ENCODE peak calls at places on chromosomes 13 and 19, in eight cellular contexts. U, E, X, I, L, D, T and M are unnamed samples. For H3K4me1, the result is how much of the 10 kb centered on the place peaks cover.

GRCh38 chr19:15014579-15014978 is 34.7 kb upstream of the CASP14 start:
- DNase-seq in I (no peak), T (no peak), U (no peak), X (no peak), L (no peak), E (no peak), D (no peak), M (no peak)

GRCh38 chr19:48117515-48118330 is 7.1 kb upstream of the PLA2G4C start:
- DNase-seq in E (no peak), X (no peak), U (no peak), L (no peak), D (no peak), I (no peak), T (no peak), M (no peak)

GRCh38 chr19:42628411-42629135 is 33.8 kb upstream of the CEACAM8 start:
- DNase-seq in U (no peak), T (no peak), D (no peak), L (no peak), E (no peak), I (no peak), X (no peak), M (no peak)

GRCh38 chr19:5480427-5480836 is 25.2 kb downstream of the ZNRF4 start:
- DNase-seq in L (no peak), U (no peak), E (peak), D (no peak), X (peak), I (no peak), T (no peak), M (no peak)

GRCh38 chr19:46903458-46903857 is 42.7 kb downstream of the ARHGAP35 start:
- DNase-seq in I (no peak), L (no peak), D (no peak), U (no peak), X (no peak), T (no peak), E (no peak), M (no peak)

GRCh38 chr13:98480915-98481510 is 95.9 kb downstream of the STK24 start:
- DNase-seq in E (no peak), I (no peak), D (no peak), X (peak), T (no peak), U (peak), L (no peak), M (no peak)

GRCh38 chr13:112821340-112822055 is 131.7 kb downstream of the ATP11A start:
- DNase-seq in E (no peak), X (no peak), I (no peak), T (no peak), U (no peak), D (no peak), L (no peak), M (no peak)

GRCh38 chr13:108195861-108196260 is 19.5 kb downstream of the LIG4 start:
- DNase-seq in U (no peak), D (no peak), T (no peak), I (no peak), E (no peak), X (no peak), L (no peak), M (no peak)

GRCh38 chr13:75481176-75482069 is 546 bp downstream of the TBC1D4 start:
- DNase-seq in X (peak), E (no peak), D (peak), L (peak), T (peak), U (no peak), I (peak), M (no peak)

GRCh38 chr13:34364633-34365032 is 546.7 kb downstream of the RFC3 start:
- DNase-seq in E (no peak), T (no peak), I (peak), X (no peak), D (no peak), L (no peak), U (no peak), M (no peak)

GRCh38 chr13:32125221-32125621 is 93.6 kb downstream of the FRY start:
- DNase-seq in D (no peak), L (no peak), I (peak), T (no peak), U (no peak), X (no peak), E (no peak), M (no peak)

GRCh38 chr19:34482380-34483250 is 1.1 kb downstream of the WTIP start:
- DNase-seq in X (no peak), L (no peak), I (peak), D (no peak), U (no peak), T (peak), E (no peak), M (no peak)

GRCh38 chr13:26475176-26476110 is 82.0 kb upstream of the WASF3 start:
- DNase-seq in L (no peak), X (no peak), D (no peak), U (no peak), E (peak), I (no peak), T (no peak), M (no peak)

DNA sequence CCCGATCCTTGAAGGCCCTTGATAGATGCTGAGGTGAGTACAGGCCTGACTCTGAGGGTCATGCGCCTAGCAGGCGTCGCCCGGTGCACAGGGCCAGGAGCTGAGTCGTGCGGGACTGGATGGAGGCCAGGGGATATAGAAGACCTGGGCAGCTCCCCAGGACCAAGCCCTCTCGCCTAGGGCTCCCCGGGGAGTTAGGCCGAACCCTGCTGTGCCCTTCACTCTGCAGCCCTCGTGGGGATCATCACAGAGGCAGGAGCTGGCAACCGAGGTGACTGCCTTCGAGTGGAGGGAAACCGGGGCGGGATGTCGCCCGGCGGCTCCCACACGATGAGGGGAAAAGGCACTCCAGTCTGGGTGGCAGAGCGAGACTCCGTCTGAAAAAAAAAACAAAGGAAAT is 11.7 kb downstream of the CSNK1G2 start:
- DNase-seq in X (no peak), I (no peak), E (no peak), L (no peak), U (no peak), T (no peak), D (no peak), M (no peak)
- H3K4me1 ChIP-seq in X (under half), I (under half), E (under half), L (under half), U (under half), T (under half), D (under half), M (under half)

GRCh38 chr19:44749318-44749717 is 810 bp downstream of the BCL3 start:
- DNase-seq in T (no peak), E (no peak), L (no peak), U (no peak), X (no peak), D (no peak), I (no peak), M (no peak)
- H3K4me1 ChIP-seq in T (half or more), E (under half), L (half or more), U (half or more), X (half or more), D (under half), I (half or more), M (under half)

GRCh38 chr19:13980340-13980739 is 25.8 kb downstream of the RFX1 start:
- DNase-seq in L (no peak), I (no peak), E (no peak), D (no peak), U (no peak), T (no peak), X (no peak), M (no peak)
- H3K4me1 ChIP-seq in L (under half), I (under half), E (under half), D (under half), U (under half), T (under half), X (under half), M (under half)

DNA sequence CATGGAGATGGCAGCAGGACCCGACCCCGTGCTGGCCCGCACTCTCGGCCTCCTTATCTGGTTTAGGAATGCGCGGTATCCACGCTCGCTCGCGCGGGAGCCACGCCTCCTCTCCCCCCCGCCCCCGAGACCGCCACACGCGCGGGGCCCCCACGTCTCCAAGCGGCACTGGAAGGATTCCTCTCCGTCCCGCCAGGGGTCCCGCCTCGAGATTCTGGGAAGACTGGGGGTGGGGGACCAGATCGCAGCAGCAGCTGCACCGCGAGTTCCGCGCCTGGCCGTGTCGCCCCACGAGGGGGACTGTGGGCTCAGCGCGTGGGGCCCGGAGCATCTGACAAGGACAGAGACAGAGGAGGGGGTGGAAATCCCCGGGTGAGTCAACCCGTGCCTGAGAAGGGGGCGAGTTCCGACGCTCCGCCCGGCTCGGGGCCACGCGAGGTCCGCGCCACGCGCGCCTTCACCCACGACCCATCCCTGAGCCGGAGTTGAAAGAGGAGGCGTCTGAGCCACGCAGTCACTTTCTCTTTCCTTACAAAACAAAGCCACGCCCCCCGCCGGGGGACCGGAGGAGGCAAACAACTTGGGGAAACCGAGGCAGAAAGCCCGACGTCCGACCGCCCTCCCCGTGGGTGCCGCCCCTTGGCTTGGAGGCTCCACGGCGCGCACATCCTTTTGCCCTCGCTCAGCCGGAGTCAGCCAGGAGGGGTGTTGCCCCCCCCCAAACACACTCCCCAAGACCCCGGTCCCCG is 802 bp downstream of the S1PR2 start:
- DNase-seq in E (no peak), T (peak), I (no peak), L (peak), D (peak), X (peak), U (peak), M (no peak)
- H3K4me1 ChIP-seq in E (under half), T (half or more), I (under half), L (under half), D (under half), X (under half), U (under half), M (under half)

GRCh38 chr13:28953714-28954113 is 133.6 kb downstream of the MTUS2 start:
- DNase-seq in E (no peak), I (no peak), T (no peak), D (no peak), L (no peak), X (no peak), U (no peak), M (no peak)
- H3K4me1 ChIP-seq in E (under half), I (under half), T (under half), D (under half), L (under half), X (under half), U (under half), M (under half)

DNA sequence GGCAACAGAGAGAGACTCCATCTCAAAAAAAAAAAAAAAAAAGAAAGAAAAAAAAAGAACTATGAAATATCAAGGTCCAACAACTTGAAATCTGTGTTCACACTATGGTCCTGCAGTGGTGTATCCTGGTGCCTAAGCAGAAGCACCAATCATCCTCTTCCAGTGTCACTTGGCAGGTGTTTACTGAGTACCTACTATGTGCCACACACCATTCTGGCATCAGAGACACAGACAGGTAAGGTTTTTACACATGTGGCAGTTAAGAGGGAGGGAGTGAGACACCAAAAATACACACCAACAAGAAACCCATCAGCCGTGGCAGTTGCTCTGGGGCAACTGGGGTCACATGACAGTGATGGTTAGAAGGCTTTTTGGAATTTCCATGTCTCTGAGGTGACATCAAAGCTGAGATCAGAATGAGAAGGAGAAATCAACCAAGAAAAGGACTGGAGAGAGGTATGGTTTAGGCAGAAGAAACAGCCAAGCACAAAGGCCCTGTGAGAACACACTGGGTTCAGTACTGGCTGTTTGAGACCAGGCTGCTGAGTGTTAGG is 17.6 kb downstream of the PBX4 start:
- DNase-seq in D (no peak), U (no peak), T (no peak), E (no peak), I (no peak), L (peak), X (no peak), M (no peak)
- H3K4me1 ChIP-seq in D (under half), U (half or more), T (under half), E (under half), I (under half), L (half or more), X (under half), M (under half)

GRCh38 chr19:17468302-17469091 is 1.8 kb upstream of the SLC27A1 start:
- DNase-seq in I (peak), T (peak), X (peak), D (peak), L (no peak), U (no peak), E (no peak), M (no peak)

GRCh38 chr19:17469371-17470203 is 737 bp upstream of the SLC27A1 start:
- DNase-seq in U (peak), D (peak), L (peak), I (peak), X (peak), E (peak), T (peak), M (no peak)

GRCh38 chr19:17469092-17469370 is 1.3 kb upstream of the SLC27A1 start:
- DNase-seq in X (no peak), T (no peak), L (no peak), I (no peak), D (no peak), E (no peak), U (no peak), M (no peak)

GRCh38 chr19:17471410-17472125 is 1.2 kb downstream of the SLC27A1 start:
- DNase-seq in D (no peak), X (no peak), T (no peak), E (no peak), I (no peak), L (no peak), U (no peak), M (no peak)

DNA sequence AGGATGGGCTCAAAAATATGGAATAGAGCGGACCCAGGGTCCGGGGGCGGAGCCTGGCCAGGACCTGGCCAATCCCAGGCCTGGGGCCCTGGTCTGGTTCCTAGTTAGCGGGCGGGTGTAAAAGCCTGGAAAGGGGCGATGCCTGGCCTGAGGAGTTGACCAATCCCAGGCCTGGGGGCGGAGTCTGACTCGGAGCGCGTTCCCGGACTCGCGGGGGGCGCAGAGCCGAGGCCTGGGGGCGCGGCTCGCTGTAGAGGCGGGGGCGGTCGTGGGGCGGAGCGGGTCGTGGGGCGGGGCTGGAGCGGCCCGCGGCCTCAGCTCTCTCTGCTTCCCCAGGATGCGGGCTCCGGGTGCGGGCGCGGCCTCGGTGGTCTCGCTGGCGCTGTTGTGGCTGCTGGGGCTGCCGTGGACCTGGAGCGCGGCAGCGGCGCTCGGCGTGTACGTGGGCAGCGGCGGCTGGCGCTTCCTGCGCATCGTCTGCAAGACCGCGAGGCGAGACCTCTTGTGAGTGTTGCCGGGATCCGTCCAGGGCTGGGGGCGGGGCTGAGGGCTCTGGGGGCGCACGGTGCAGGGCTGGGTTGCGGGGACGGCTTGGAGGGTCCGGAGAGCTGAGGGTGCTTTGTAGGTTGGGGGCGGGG is at the start of gene SLC27A1:
- DNase-seq in U (peak), L (peak), E (peak), X (peak), I (peak), D (peak), T (peak), M (peak)
- H3K4me1 ChIP-seq in U (under half), L (under half), E (under half), X (under half), I (under half), D (under half), T (under half), M (under half)

DNA sequence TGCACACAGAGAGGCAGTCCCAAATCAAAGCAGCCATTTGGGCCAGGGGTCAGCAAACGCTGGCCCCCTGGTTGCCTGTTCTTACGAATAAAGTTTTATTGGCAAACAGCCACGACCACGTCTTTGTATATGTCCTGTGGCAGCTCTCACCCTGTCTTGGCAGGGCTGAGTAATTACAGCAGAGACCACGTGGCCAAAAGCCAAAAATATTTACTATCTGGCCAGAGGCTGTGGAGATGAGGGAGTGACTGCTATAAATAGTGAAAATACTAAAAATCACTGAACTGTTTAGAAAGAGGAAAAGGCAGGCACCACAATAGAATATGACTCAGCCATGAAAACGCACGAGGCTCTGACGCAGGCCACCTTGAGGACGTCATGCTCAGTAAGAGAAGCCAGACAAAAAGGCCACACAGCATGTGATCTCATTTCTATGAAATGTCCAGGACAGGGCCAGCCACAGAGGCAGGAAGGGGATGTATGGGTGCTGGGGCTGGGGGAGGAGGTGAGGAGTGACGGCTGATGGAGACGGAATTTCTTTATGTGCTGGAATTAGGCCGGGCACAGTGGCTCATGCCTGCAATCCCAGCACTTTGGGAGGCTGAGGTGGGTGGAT is 29.4 kb downstream of the SMIM24 start:
- DNase-seq in L (no peak), E (no peak), T (no peak), I (peak), D (peak), X (peak), U (no peak), M (no peak)
- H3K4me1 ChIP-seq in L (under half), E (under half), T (under half), I (under half), D (under half), X (under half), U (under half), M (under half)